ENCODE peak calls at places on chromosomes 4 and X, in eight cellular contexts. One of them, this sample, is unnamed.

GRCh38 chr4:168907119-168907698 is 102.8 kb downstream of the CBR4 start:
- DNase-seq in osteoblast: no peak
- DNase-seq in endodermal cell: no peak
- DNase-seq in A549: no peak
- DNase-seq in transverse colon: no peak
- DNase-seq in GM12865: no peak
- DNase-seq in fibroblast of lung: peak; percentile 39
- DNase-seq in coronary artery: no peak
- DNase-seq in this sample: no peak

GRCh38 chr4:23945521-23946017 is 55.7 kb upstream of the PPARGC1A start:
- DNase-seq in GM12865: no peak
- DNase-seq in fibroblast of lung: peak; percentile 83
- DNase-seq in A549: no peak
- DNase-seq in osteoblast: no peak
- DNase-seq in endodermal cell: no peak
- DNase-seq in transverse colon: peak; percentile 16
- DNase-seq in coronary artery: no peak
- DNase-seq in this sample: no peak

GRCh38 chr4:74181225-74181624 is 23.3 kb downstream of the MTHFD2L start:
- DNase-seq in coronary artery: no peak
- DNase-seq in GM12865: no peak
- DNase-seq in osteoblast: no peak
- DNase-seq in fibroblast of lung: peak; percentile 72
- DNase-seq in endodermal cell: no peak
- DNase-seq in transverse colon: no peak
- DNase-seq in A549: no peak
- DNase-seq in this sample: no peak

GRCh38 chrX:150092549-150092948 is 154.3 kb upstream of the EOLA2 start:
- DNase-seq in endodermal cell: no peak
- DNase-seq in transverse colon: no peak
- DNase-seq in GM12865: no peak
- DNase-seq in osteoblast: no peak
- DNase-seq in A549: no peak
- DNase-seq in coronary artery: no peak
- DNase-seq in fibroblast of lung: no peak
- DNase-seq in this sample: no peak

GRCh38 chrX:41027388-41027787 is 57.9 kb upstream of the USP9X start:
- DNase-seq in A549: peak; percentile 48
- DNase-seq in coronary artery: no peak
- DNase-seq in fibroblast of lung: peak; percentile 76
- DNase-seq in endodermal cell: no peak
- DNase-seq in osteoblast: peak; percentile 73
- DNase-seq in GM12865: no peak
- DNase-seq in transverse colon: no peak
- DNase-seq in this sample: no peak

GRCh38 chr4:133151301-133151680 is 2.2 kb downstream of the PCDH10 start:
- DNase-seq in A549: no peak
- DNase-seq in fibroblast of lung: peak; percentile 47
- DNase-seq in osteoblast: peak; percentile 44
- DNase-seq in transverse colon: no peak
- DNase-seq in endodermal cell: peak; percentile 80
- DNase-seq in GM12865: no peak
- DNase-seq in coronary artery: peak; percentile 70
- DNase-seq in this sample: no peak

GRCh38 chr4:117784266-117784665 is 250.0 kb upstream of the NDST3 start:
- DNase-seq in endodermal cell: no peak
- DNase-seq in osteoblast: no peak
- DNase-seq in coronary artery: no peak
- DNase-seq in A549: no peak
- DNase-seq in fibroblast of lung: no peak
- DNase-seq in transverse colon: no peak
- DNase-seq in GM12865: no peak
- DNase-seq in this sample: no peak

GRCh38 chrX:108199691-108200090 is 108.1 kb downstream of the ATG4A start:
- DNase-seq in A549: peak; percentile 22
- DNase-seq in fibroblast of lung: peak; percentile 15
- DNase-seq in GM12865: peak; percentile 14
- DNase-seq in endodermal cell: peak; percentile 77
- DNase-seq in transverse colon: no peak
- DNase-seq in coronary artery: no peak
- DNase-seq in osteoblast: peak; percentile 46
- DNase-seq in this sample: peak; percentile 23

GRCh38 chrX:46204721-46205422 is 340.3 kb downstream of the ZNF674 start:
- DNase-seq in A549: no peak
- DNase-seq in coronary artery: no peak
- DNase-seq in GM12865: peak; percentile 30
- DNase-seq in osteoblast: no peak
- DNase-seq in fibroblast of lung: no peak
- DNase-seq in endodermal cell: no peak
- DNase-seq in transverse colon: no peak
- DNase-seq in this sample: no peak

DNA sequence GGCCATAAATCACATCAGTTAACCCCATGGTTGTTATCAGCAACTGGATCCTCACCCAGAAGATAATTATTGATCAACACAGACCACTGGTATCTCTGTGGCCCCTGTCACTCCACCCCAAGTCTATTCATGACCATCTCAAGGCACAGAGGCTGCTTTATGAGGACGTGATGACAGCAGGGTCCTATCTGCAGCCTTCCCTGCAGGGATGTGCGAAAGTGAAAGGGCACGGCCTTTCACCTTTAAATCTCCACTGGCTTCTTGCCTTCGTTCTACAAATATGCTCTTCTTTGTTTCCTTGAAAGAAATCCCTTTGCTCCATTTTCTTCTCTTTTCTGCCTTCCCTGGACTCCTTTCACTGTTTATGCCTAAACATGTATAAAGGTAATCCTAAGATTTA is 170.6 kb upstream of the EDNRA start:
- DNase-seq in coronary artery: no peak
- DNase-seq in fibroblast of lung: no peak
- DNase-seq in transverse colon: no peak
- DNase-seq in osteoblast: no peak
- DNase-seq in A549: no peak
- DNase-seq in GM12865: peak; percentile 44
- DNase-seq in endodermal cell: no peak
- DNase-seq in this sample: no peak
- TF ChIP-seq CTCF in coronary artery: no peak
- TF ChIP-seq CTCF in fibroblast of lung: no peak
- TF ChIP-seq CTCF in transverse colon: no peak
- TF ChIP-seq CTCF in osteoblast: no peak
- TF ChIP-seq CTCF in A549: no peak
- TF ChIP-seq CTCF in GM12865: no peak
- TF ChIP-seq CTCF in endodermal cell: no peak
- TF ChIP-seq CTCF in this sample: no peak

DNA sequence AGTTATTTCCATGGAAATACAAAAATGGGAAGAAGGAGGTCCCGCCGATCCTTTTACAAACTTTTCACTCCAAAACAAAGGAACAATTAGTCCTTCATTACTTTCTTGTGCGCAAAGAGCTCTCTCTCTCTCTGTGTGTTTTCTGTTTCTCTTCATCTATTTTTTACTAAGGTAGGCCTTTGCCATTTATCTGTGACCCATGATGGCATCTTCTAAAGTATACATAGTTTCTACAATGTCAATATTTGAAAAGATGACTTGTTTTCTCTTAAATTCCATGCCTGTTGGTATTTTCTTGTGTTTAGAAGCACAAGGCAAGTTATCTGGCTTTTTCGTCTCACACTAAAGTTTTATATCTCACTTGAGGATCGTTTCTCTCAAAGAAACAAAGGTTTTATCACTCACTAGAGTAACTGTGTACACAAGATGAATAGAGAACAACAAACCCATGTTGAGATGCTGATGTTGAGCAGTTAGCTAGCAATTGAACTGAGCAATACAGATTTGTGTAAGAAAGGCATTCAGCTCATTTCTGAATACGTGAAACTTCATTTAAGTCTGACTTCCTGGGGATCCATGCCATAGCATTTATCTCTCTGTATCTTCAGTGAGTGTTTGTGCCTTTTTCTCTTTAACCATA is 250.3 kb downstream of the GBA3 start:
- DNase-seq in fibroblast of lung: no peak
- DNase-seq in osteoblast: no peak
- DNase-seq in endodermal cell: no peak
- DNase-seq in GM12865: no peak
- DNase-seq in transverse colon: no peak
- DNase-seq in A549: no peak
- DNase-seq in coronary artery: no peak
- DNase-seq in this sample: no peak
- H3K4me3 ChIP-seq in fibroblast of lung: no peak overlapping the region
- H3K4me3 ChIP-seq in osteoblast: no peak overlapping the region
- H3K4me3 ChIP-seq in endodermal cell: peak overlapping the region; percentile 4
- H3K4me3 ChIP-seq in GM12865: no peak overlapping the region
- H3K4me3 ChIP-seq in transverse colon: no peak overlapping the region
- H3K4me3 ChIP-seq in A549: no peak overlapping the region
- H3K4me3 ChIP-seq in coronary artery: no peak overlapping the region
- H3K4me3 ChIP-seq in this sample: no peak overlapping the region

DNA sequence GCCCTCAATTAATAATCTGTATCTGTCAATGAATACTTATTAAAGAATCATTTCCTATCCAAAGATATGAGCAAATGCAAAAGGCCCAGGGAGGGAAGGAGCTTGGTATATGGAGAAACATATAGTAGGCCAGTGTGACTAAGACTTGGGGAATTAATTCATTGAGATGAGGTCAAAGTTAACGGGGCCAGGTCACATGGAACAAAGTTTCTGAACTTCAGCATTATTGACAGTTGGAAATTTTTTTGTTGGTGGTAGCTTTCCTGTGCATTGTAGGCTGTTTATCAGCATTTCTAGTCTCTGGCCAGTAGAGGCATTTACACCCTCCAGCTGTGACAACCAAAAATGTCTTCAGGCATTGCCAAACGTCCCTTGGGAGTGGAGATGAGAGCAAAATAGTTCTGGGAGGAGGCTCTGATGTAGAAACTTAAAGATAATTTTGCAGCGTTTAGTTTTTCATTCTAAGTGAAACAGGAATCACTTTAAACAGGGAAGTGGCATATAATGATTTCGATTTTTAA is 202.0 kb downstream of the SLC4A4 start:
- DNase-seq in coronary artery: no peak
- DNase-seq in endodermal cell: peak; percentile 39
- DNase-seq in GM12865: peak; percentile 8
- DNase-seq in A549: no peak
- DNase-seq in osteoblast: no peak
- DNase-seq in transverse colon: no peak
- DNase-seq in fibroblast of lung: no peak
- DNase-seq in this sample: no peak
- TF ChIP-seq CTCF in coronary artery: no peak
- TF ChIP-seq CTCF in endodermal cell: peak; percentile 58
- TF ChIP-seq CTCF in GM12865: no peak
- TF ChIP-seq CTCF in A549: no peak
- TF ChIP-seq CTCF in osteoblast: no peak
- TF ChIP-seq CTCF in transverse colon: no peak
- TF ChIP-seq CTCF in fibroblast of lung: no peak
- TF ChIP-seq CTCF in this sample: peak; percentile 12

GRCh38 chrX:2707334-2707760 is 16.3 kb downstream of the CD99 start:
- DNase-seq in fibroblast of lung: peak; percentile 81
- DNase-seq in osteoblast: peak; percentile 95
- DNase-seq in A549: peak; percentile 83
- DNase-seq in transverse colon: peak; percentile 57
- DNase-seq in GM12865: peak; percentile 88
- DNase-seq in coronary artery: no peak
- DNase-seq in endodermal cell: peak; percentile 91
- DNase-seq in this sample: peak; percentile 52
- H3K4me3 ChIP-seq in fibroblast of lung: no peak overlapping the region
- H3K4me3 ChIP-seq in osteoblast: no peak overlapping the region
- H3K4me3 ChIP-seq in A549: peak overlapping the region; percentile 2
- H3K4me3 ChIP-seq in transverse colon: no peak overlapping the region
- H3K4me3 ChIP-seq in GM12865: no peak overlapping the region
- H3K4me3 ChIP-seq in coronary artery: peak overlapping the region; percentile 34
- H3K4me3 ChIP-seq in endodermal cell: no peak overlapping the region
- H3K4me3 ChIP-seq in this sample: no peak overlapping the region

GRCh38 chr4:77006753-77007355 is 57.3 kb downstream of the SEPTIN11 start:
- DNase-seq in GM12865: no peak
- DNase-seq in transverse colon: no peak
- DNase-seq in endodermal cell: no peak
- DNase-seq in fibroblast of lung: no peak
- DNase-seq in osteoblast: no peak
- DNase-seq in coronary artery: no peak
- DNase-seq in A549: no peak
- DNase-seq in this sample: no peak

GRCh38 chr4:77002721-77003120 is 53.2 kb downstream of the SEPTIN11 start:
- DNase-seq in GM12865: no peak
- DNase-seq in coronary artery: no peak
- DNase-seq in endodermal cell: no peak
- DNase-seq in fibroblast of lung: no peak
- DNase-seq in A549: no peak
- DNase-seq in transverse colon: no peak
- DNase-seq in osteoblast: no peak
- DNase-seq in this sample: no peak

GRCh38 chr4:77001907-77002306 is 52.4 kb downstream of the SEPTIN11 start:
- DNase-seq in coronary artery: no peak
- DNase-seq in A549: no peak
- DNase-seq in endodermal cell: no peak
- DNase-seq in GM12865: no peak
- DNase-seq in transverse colon: no peak
- DNase-seq in fibroblast of lung: peak; percentile 82
- DNase-seq in osteoblast: no peak
- DNase-seq in this sample: no peak

GRCh38 chr4:77002321-77002720 is 52.8 kb downstream of the SEPTIN11 start:
- DNase-seq in A549: no peak
- DNase-seq in coronary artery: no peak
- DNase-seq in transverse colon: no peak
- DNase-seq in GM12865: no peak
- DNase-seq in fibroblast of lung: peak; percentile 80
- DNase-seq in endodermal cell: no peak
- DNase-seq in osteoblast: no peak
- DNase-seq in this sample: no peak

GRCh38 chr4:77003400-77003799 is 53.8 kb downstream of the SEPTIN11 start:
- DNase-seq in GM12865: no peak
- DNase-seq in osteoblast: no peak
- DNase-seq in fibroblast of lung: no peak
- DNase-seq in coronary artery: no peak
- DNase-seq in A549: no peak
- DNase-seq in transverse colon: no peak
- DNase-seq in endodermal cell: no peak
- DNase-seq in this sample: no peak
- TF ChIP-seq CTCF in GM12865: no peak
- TF ChIP-seq CTCF in osteoblast: no peak
- TF ChIP-seq CTCF in fibroblast of lung: no peak
- TF ChIP-seq CTCF in coronary artery: no peak
- TF ChIP-seq CTCF in A549: no peak
- TF ChIP-seq CTCF in transverse colon: no peak
- TF ChIP-seq CTCF in endodermal cell: no peak
- TF ChIP-seq CTCF in this sample: no peak